ENCODE peak calls at places on chromosome 15, in five cellular contexts. One of them, this sample, is unnamed.

GRCh38 chr15:50959717-50960116 is 51.2 kb downstream of the AP4E1 start:
- DNase-seq in ureter: no peak
- DNase-seq in mesenteric fat pad: no peak
- DNase-seq in NCI-H2029: no peak
- DNase-seq in psoas muscle: no peak
- DNase-seq in this sample: no peak

GRCh38 chr15:101497484-101498034 is 8.1 kb upstream of the PCSK6 start:
- DNase-seq in ureter: no peak
- DNase-seq in mesenteric fat pad: no peak
- DNase-seq in NCI-H2029: no peak
- DNase-seq in psoas muscle: no peak
- DNase-seq in this sample: no peak

GRCh38 chr15:67762610-67763368 is 62.5 kb upstream of the SKOR1 start:
- DNase-seq in ureter: no peak
- DNase-seq in mesenteric fat pad: no peak
- DNase-seq in NCI-H2029: no peak
- DNase-seq in psoas muscle: no peak
- DNase-seq in this sample: no peak

GRCh38 chr15:95698971-95699370 is 631.5 kb upstream of the NR2F2 start:
- DNase-seq in ureter: no peak
- DNase-seq in mesenteric fat pad: no peak
- DNase-seq in NCI-H2029: no peak
- DNase-seq in psoas muscle: no peak
- DNase-seq in this sample: no peak

GRCh38 chr15:34436126-34436955 is 1.3 kb downstream of the GOLGA8A start:
- DNase-seq in ureter: no peak
- DNase-seq in mesenteric fat pad: no peak
- DNase-seq in NCI-H2029: no peak
- DNase-seq in psoas muscle: no peak
- DNase-seq in this sample: no peak

GRCh38 chr15:55535436-55535835 is 27.4 kb upstream of the DNAAF4 start:
- DNase-seq in ureter: no peak
- DNase-seq in mesenteric fat pad: no peak
- DNase-seq in NCI-H2029: no peak
- DNase-seq in psoas muscle: no peak
- DNase-seq in this sample: no peak

GRCh38 chr15:74200394-74200793 is 2.2 kb downstream of the STRA6 start:
- DNase-seq in ureter: peak
- DNase-seq in mesenteric fat pad: no peak
- DNase-seq in NCI-H2029: no peak
- DNase-seq in psoas muscle: peak
- DNase-seq in this sample: peak

GRCh38 chr15:73807865-73808264 is 54.7 kb upstream of the INSYN1 start:
- DNase-seq in ureter: no peak
- DNase-seq in mesenteric fat pad: no peak
- DNase-seq in NCI-H2029: no peak
- DNase-seq in psoas muscle: no peak
- DNase-seq in this sample: no peak

GRCh38 chr15:39448409-39448808 is 132.5 kb upstream of the THBS1 start:
- DNase-seq in ureter: no peak
- DNase-seq in mesenteric fat pad: no peak
- DNase-seq in NCI-H2029: no peak
- DNase-seq in psoas muscle: no peak
- DNase-seq in this sample: no peak

GRCh38 chr15:77059761-77060345 is 11.1 kb downstream of the TSPAN3 start:
- DNase-seq in ureter: no peak
- DNase-seq in mesenteric fat pad: no peak
- DNase-seq in NCI-H2029: no peak
- DNase-seq in psoas muscle: no peak
- DNase-seq in this sample: no peak

GRCh38 chr15:41661078-41661528 is 898 bp downstream of the MGA start:
- DNase-seq in ureter: no peak
- DNase-seq in mesenteric fat pad: no peak
- DNase-seq in NCI-H2029: peak
- DNase-seq in psoas muscle: no peak
- DNase-seq in this sample: no peak

GRCh38 chr15:58980351-58980939 is 7.0 kb upstream of the RNF111 start:
- DNase-seq in ureter: no peak
- DNase-seq in mesenteric fat pad: no peak
- DNase-seq in NCI-H2029: peak
- DNase-seq in psoas muscle: no peak
- DNase-seq in this sample: no peak

GRCh38 chr15:34841220-34841841 is 46.0 kb upstream of the ACTC1 start:
- DNase-seq in ureter: no peak
- DNase-seq in mesenteric fat pad: no peak
- DNase-seq in NCI-H2029: no peak
- DNase-seq in psoas muscle: no peak
- DNase-seq in this sample: no peak

GRCh38 chr15:90347666-90348065 is 4.4 kb upstream of the ZNF774 start:
- DNase-seq in ureter: no peak
- DNase-seq in mesenteric fat pad: no peak
- DNase-seq in NCI-H2029: no peak
- DNase-seq in psoas muscle: no peak
- DNase-seq in this sample: no peak

GRCh38 chr15:101123222-101123910 is 128.5 kb downstream of the CHSY1 start:
- DNase-seq in ureter: no peak
- DNase-seq in mesenteric fat pad: no peak
- DNase-seq in NCI-H2029: no peak
- DNase-seq in psoas muscle: no peak
- DNase-seq in this sample: no peak

GRCh38 chr15:39504812-39505211 is 76.1 kb upstream of the THBS1 start:
- DNase-seq in ureter: no peak
- DNase-seq in mesenteric fat pad: no peak
- DNase-seq in NCI-H2029: no peak
- DNase-seq in psoas muscle: no peak
- DNase-seq in this sample: no peak

GRCh38 chr15:66085128-66085527 is 168.4 kb downstream of the MEGF11 start:
- DNase-seq in ureter: no peak
- DNase-seq in mesenteric fat pad: no peak
- DNase-seq in NCI-H2029: no peak
- DNase-seq in psoas muscle: no peak
- DNase-seq in this sample: no peak

GRCh38 chr15:38547255-38547997 is 17.2 kb downstream of the RASGRP1 start:
- DNase-seq in ureter: no peak
- DNase-seq in mesenteric fat pad: no peak
- DNase-seq in NCI-H2029: no peak
- DNase-seq in psoas muscle: no peak
- DNase-seq in this sample: no peak

GRCh38 chr15:89880727-89881126 is 13.1 kb downstream of the AP3S2 start:
- DNase-seq in ureter: no peak
- DNase-seq in mesenteric fat pad: no peak
- DNase-seq in NCI-H2029: no peak
- DNase-seq in psoas muscle: no peak
- DNase-seq in this sample: no peak

GRCh38 chr15:41337631-41338522 is 5.2 kb downstream of the NUSAP1 start:
- DNase-seq in ureter: no peak
- DNase-seq in mesenteric fat pad: no peak
- DNase-seq in NCI-H2029: no peak
- DNase-seq in psoas muscle: no peak
- DNase-seq in this sample: no peak

GRCh38 chr15:48800245-48800644 is 10.6 kb downstream of the CEP152 start:
- DNase-seq in ureter: no peak
- DNase-seq in mesenteric fat pad: no peak
- DNase-seq in NCI-H2029: no peak
- DNase-seq in psoas muscle: no peak
- DNase-seq in this sample: no peak

GRCh38 chr15:70967646-70968045 is 75.0 kb downstream of the LRRC49 start:
- DNase-seq in ureter: no peak
- DNase-seq in mesenteric fat pad: no peak
- DNase-seq in NCI-H2029: no peak
- DNase-seq in psoas muscle: no peak
- DNase-seq in this sample: no peak